ENCODE peak calls at places on chromosome 16, in eight cellular contexts. One of them, this sample, is unnamed.

GRCh38 chr16:78099372-78100161 is at the start of gene WWOX:
- DNase-seq in tibial nerve: peak
- DNase-seq in ovary: peak
- DNase-seq in gastrocnemius medialis: peak
- DNase-seq in body of pancreas: peak
- DNase-seq in adrenal gland: peak
- DNase-seq in prostate gland: peak
- DNase-seq in suprapubic skin: peak
- DNase-seq in this sample: peak

GRCh38 chr16:29852654-29853053 is 10.4 kb downstream of the CDIPT start:
- DNase-seq in tibial nerve: no peak
- DNase-seq in ovary: no peak
- DNase-seq in gastrocnemius medialis: no peak
- DNase-seq in body of pancreas: no peak
- DNase-seq in adrenal gland: peak
- DNase-seq in prostate gland: no peak
- DNase-seq in suprapubic skin: no peak
- DNase-seq in this sample: no peak

GRCh38 chr16:88264641-88265285 is 118.0 kb upstream of the ZNF469 start:
- DNase-seq in tibial nerve: peak
- DNase-seq in ovary: peak
- DNase-seq in gastrocnemius medialis: peak
- DNase-seq in body of pancreas: peak
- DNase-seq in adrenal gland: peak
- DNase-seq in prostate gland: peak
- DNase-seq in suprapubic skin: peak
- DNase-seq in this sample: peak

GRCh38 chr16:4692460-4693295 is 684 bp upstream of the NUDT16L1 start:
- DNase-seq in tibial nerve: no peak
- DNase-seq in ovary: no peak
- DNase-seq in gastrocnemius medialis: no peak
- DNase-seq in body of pancreas: no peak
- DNase-seq in adrenal gland: peak
- DNase-seq in prostate gland: no peak
- DNase-seq in suprapubic skin: no peak
- DNase-seq in this sample: no peak

GRCh38 chr16:89581861-89582563 is 6.5 kb downstream of the CPNE7 start:
- DNase-seq in tibial nerve: no peak
- DNase-seq in ovary: no peak
- DNase-seq in gastrocnemius medialis: no peak
- DNase-seq in body of pancreas: peak
- DNase-seq in adrenal gland: no peak
- DNase-seq in prostate gland: peak
- DNase-seq in suprapubic skin: no peak
- DNase-seq in this sample: no peak

GRCh38 chr16:14579266-14579665 is 50.8 kb downstream of the PARN start:
- DNase-seq in tibial nerve: no peak
- DNase-seq in ovary: no peak
- DNase-seq in gastrocnemius medialis: no peak
- DNase-seq in body of pancreas: peak
- DNase-seq in adrenal gland: no peak
- DNase-seq in prostate gland: no peak
- DNase-seq in suprapubic skin: no peak
- DNase-seq in this sample: no peak

GRCh38 chr16:78115659-78116058 is 16.2 kb downstream of the WWOX start:
- DNase-seq in tibial nerve: no peak
- DNase-seq in ovary: no peak
- DNase-seq in gastrocnemius medialis: no peak
- DNase-seq in body of pancreas: no peak
- DNase-seq in adrenal gland: no peak
- DNase-seq in prostate gland: no peak
- DNase-seq in suprapubic skin: no peak
- DNase-seq in this sample: no peak

GRCh38 chr16:65967376-65967775 is 399.1 kb upstream of the CDH5 start:
- DNase-seq in tibial nerve: no peak
- DNase-seq in ovary: peak
- DNase-seq in gastrocnemius medialis: no peak
- DNase-seq in body of pancreas: no peak
- DNase-seq in adrenal gland: no peak
- DNase-seq in prostate gland: no peak
- DNase-seq in suprapubic skin: no peak
- DNase-seq in this sample: no peak

GRCh38 chr16:13307861-13308260 is 406.5 kb downstream of the SHISA9 start:
- DNase-seq in tibial nerve: no peak
- DNase-seq in ovary: no peak
- DNase-seq in gastrocnemius medialis: no peak
- DNase-seq in body of pancreas: no peak
- DNase-seq in adrenal gland: no peak
- DNase-seq in prostate gland: no peak
- DNase-seq in suprapubic skin: no peak
- DNase-seq in this sample: no peak

GRCh38 chr16:87690911-87691685 is 74.7 kb downstream of the KLHDC4 start:
- DNase-seq in tibial nerve: no peak
- DNase-seq in ovary: no peak
- DNase-seq in gastrocnemius medialis: no peak
- DNase-seq in body of pancreas: no peak
- DNase-seq in adrenal gland: no peak
- DNase-seq in prostate gland: no peak
- DNase-seq in suprapubic skin: no peak
- DNase-seq in this sample: no peak

GRCh38 chr16:4535627-4536108 is 2.9 kb downstream of the CDIP1 start:
- DNase-seq in tibial nerve: no peak
- DNase-seq in ovary: no peak
- DNase-seq in gastrocnemius medialis: no peak
- DNase-seq in body of pancreas: no peak
- DNase-seq in adrenal gland: no peak
- DNase-seq in prostate gland: no peak
- DNase-seq in suprapubic skin: no peak
- DNase-seq in this sample: no peak

GRCh38 chr16:75108792-75109731 is 7.5 kb downstream of the LDHD start:
- DNase-seq in tibial nerve: peak
- DNase-seq in ovary: peak
- DNase-seq in gastrocnemius medialis: peak
- DNase-seq in body of pancreas: peak
- DNase-seq in adrenal gland: peak
- DNase-seq in prostate gland: peak
- DNase-seq in suprapubic skin: no peak
- DNase-seq in this sample: peak

GRCh38 chr16:79915264-79916160 is 315.0 kb upstream of the MAF start:
- DNase-seq in tibial nerve: no peak
- DNase-seq in ovary: no peak
- DNase-seq in gastrocnemius medialis: no peak
- DNase-seq in body of pancreas: no peak
- DNase-seq in adrenal gland: no peak
- DNase-seq in prostate gland: no peak
- DNase-seq in suprapubic skin: no peak
- DNase-seq in this sample: no peak

GRCh38 chr16:1048442-1049112 is 24.0 kb upstream of the SSTR5 start:
- DNase-seq in tibial nerve: peak
- DNase-seq in ovary: no peak
- DNase-seq in gastrocnemius medialis: no peak
- DNase-seq in body of pancreas: peak
- DNase-seq in adrenal gland: no peak
- DNase-seq in prostate gland: no peak
- DNase-seq in suprapubic skin: no peak
- DNase-seq in this sample: peak

GRCh38 chr16:72099377-72099818 is 5.8 kb downstream of the DHX38 start:
- DNase-seq in tibial nerve: peak
- DNase-seq in ovary: no peak
- DNase-seq in gastrocnemius medialis: no peak
- DNase-seq in body of pancreas: peak
- DNase-seq in adrenal gland: peak
- DNase-seq in prostate gland: no peak
- DNase-seq in suprapubic skin: no peak
- DNase-seq in this sample: peak

DNA sequence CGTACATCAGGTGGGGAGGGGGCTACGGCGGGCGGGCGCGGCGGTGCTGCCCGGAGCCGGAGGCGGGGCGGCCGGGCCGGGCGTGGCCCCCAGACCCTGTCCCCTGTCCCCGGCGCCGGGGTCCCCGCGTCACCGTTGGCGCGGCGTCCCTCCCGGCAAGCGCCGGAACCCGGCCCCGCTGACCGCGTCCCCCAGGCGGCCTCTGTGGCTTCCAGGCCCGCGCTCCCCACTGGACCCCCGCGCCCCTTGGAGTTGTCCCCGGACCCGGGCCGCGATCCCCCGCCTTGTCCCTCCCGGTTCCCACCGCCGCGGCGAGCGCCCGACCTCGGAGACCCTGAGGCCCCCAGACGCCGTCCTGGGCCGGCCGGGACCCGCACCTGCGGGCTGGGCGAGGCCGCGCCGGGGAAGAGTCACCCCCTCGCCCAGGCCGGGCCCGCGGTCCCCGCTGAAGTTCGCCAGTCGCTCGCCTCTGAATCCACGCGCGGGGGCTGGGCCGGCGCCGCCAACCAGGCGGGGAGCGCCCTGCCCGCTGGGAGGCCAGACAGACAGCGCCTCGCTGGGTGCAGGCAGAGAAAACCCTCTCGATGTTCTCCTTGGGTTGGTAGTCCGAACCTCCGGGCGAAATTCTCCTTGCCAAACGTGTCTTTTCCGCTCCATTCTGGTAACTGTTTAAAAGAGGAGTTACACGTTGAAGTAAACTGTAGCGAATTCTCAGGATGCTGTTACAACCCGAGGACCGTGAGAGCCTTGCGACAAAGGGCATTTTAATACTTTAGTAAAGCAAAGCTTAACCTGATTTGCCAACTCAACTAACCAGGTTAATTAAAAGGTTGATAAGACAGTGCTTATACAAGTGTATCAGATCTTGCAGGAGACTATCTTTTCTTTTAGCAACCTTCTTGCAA is 761 bp downstream of the GAN start:
- DNase-seq in tibial nerve: peak
- DNase-seq in ovary: peak
- DNase-seq in gastrocnemius medialis: peak
- DNase-seq in body of pancreas: peak
- DNase-seq in adrenal gland: peak
- DNase-seq in prostate gland: peak
- DNase-seq in suprapubic skin: peak
- DNase-seq in this sample: peak
- TF ChIP-seq POLR2A in tibial nerve: no peak
- TF ChIP-seq POLR2A in ovary: no peak
- TF ChIP-seq POLR2A in gastrocnemius medialis: no peak
- TF ChIP-seq POLR2A in body of pancreas: no peak
- TF ChIP-seq POLR2A in adrenal gland: peak
- TF ChIP-seq POLR2A in prostate gland: peak
- TF ChIP-seq POLR2A in suprapubic skin: no peak
- TF ChIP-seq POLR2A in this sample: no peak

GRCh38 chr16:17431904-17432625 is 38.7 kb downstream of the XYLT1 start:
- DNase-seq in tibial nerve: no peak
- DNase-seq in ovary: no peak
- DNase-seq in gastrocnemius medialis: no peak
- DNase-seq in body of pancreas: no peak
- DNase-seq in adrenal gland: no peak
- DNase-seq in prostate gland: no peak
- DNase-seq in suprapubic skin: no peak
- DNase-seq in this sample: no peak
- TF ChIP-seq CTCF in tibial nerve: no peak
- TF ChIP-seq CTCF in ovary: no peak
- TF ChIP-seq CTCF in gastrocnemius medialis: no peak
- TF ChIP-seq CTCF in body of pancreas: no peak
- TF ChIP-seq CTCF in adrenal gland: no peak
- TF ChIP-seq CTCF in prostate gland: no peak
- TF ChIP-seq CTCF in suprapubic skin: no peak
- TF ChIP-seq CTCF in this sample: no peak

DNA sequence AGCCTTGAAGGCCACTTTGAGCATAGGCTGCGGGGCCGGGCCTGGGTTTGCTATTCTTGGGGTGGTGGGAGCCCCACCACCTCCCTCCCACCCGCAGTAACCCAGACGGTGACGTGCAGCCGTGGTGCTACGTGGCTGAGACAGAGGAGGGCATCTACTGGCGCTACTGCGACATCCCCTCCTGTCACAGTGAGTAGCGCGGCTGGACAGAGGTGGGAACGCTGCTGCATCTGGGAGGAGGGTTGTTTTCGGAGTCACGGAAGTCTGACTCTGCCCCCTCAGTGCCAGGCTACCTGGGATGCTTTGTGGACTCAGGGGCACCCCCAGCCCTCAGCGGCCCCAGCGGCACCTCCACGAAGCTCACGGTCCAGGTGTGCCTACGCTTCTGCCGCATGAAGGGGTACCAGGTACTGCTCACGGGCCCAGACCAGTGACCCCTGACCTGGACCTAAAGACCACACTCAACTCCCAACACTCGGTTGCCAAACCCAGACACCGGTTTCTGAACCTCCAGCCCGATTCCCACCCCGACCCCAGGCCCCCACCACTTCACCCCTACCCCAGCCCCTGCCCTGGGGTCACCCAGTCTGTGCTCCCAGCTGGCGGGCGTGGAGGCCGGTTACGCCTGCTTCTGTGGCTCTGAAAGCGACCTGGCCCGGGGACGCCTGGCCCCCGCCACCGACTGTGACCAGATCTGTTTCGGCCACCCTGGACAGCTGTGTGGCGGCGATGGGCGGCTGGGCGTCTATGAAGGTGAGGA is 2.1 kb downstream of the KREMEN2 start:
- DNase-seq in tibial nerve: no peak
- DNase-seq in ovary: no peak
- DNase-seq in gastrocnemius medialis: no peak
- DNase-seq in body of pancreas: no peak
- DNase-seq in adrenal gland: no peak
- DNase-seq in prostate gland: no peak
- DNase-seq in suprapubic skin: no peak
- DNase-seq in this sample: no peak
- H3K4me3 ChIP-seq in tibial nerve: peak
- H3K4me3 ChIP-seq in ovary: no peak
- H3K4me3 ChIP-seq in gastrocnemius medialis: peak
- H3K4me3 ChIP-seq in body of pancreas: no peak
- H3K4me3 ChIP-seq in adrenal gland: no peak
- H3K4me3 ChIP-seq in prostate gland: no peak
- H3K4me3 ChIP-seq in suprapubic skin: peak
- H3K4me3 ChIP-seq in this sample: no peak

DNA sequence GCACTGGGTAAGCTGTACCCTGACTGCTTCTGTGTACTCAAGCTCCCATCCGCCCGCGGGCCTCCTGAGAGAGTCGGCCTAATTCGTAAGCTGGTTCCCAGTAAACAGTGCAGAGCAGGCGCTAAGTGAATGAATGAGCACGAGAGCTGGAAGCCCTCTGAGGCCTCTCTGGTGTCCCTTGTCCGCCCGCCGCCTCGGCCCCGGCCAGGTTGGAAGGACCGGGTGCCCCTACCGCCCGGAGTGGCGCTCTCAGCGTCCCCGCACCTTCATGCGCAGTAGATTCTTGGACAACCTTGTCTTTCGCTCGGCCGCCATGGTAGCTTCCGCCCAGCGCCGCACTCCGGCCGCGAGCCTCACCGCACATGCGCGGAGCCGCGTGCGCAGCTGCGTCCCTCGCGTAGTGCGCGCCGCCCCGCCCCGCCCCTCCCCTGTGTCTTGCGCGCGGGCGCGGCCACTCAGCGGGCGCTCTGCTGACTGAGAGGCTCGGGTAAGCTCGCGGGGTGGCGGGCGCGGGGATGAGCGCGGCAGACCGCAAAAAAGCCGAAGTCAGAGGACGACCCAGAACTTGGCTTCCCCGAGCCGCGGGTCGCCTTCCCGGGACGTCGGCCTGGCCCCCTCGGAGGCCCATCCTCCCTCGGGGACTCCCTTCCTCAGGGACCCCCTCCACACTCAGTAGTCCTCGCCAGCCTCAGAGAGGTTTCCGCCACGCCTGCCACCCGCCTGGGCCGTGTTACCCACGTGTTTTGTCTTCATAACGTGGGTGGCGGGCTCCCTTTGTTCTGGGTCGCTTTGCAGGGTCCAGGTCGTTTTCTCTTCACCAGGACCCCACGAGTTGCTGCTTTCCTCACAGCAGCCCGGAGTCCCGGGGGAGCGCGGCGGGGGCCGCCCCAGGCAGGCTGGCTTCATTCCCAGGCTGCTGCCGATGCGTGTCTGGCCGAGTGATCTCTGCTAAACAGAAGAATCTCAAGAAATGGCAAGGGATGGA is at the start of gene MPHOSPH6:
- DNase-seq in tibial nerve: peak
- DNase-seq in ovary: peak
- DNase-seq in gastrocnemius medialis: peak
- DNase-seq in body of pancreas: peak
- DNase-seq in adrenal gland: peak
- DNase-seq in prostate gland: peak
- DNase-seq in suprapubic skin: peak
- DNase-seq in this sample: peak
- TF ChIP-seq POLR2A in tibial nerve: peak
- TF ChIP-seq POLR2A in ovary: peak
- TF ChIP-seq POLR2A in gastrocnemius medialis: no peak
- TF ChIP-seq POLR2A in body of pancreas: peak
- TF ChIP-seq POLR2A in adrenal gland: no peak
- TF ChIP-seq POLR2A in prostate gland: peak
- TF ChIP-seq POLR2A in suprapubic skin: no peak
- TF ChIP-seq POLR2A in this sample: no peak

This sample was measured in testis.